ENCODE peak calls at places on chromosomes 7 and 10, in four cellular contexts. P, I, O and D are unnamed samples.

GRCh38 chr10:28295346-28295745 is 7.5 kb downstream of the MPP7 start:
- DNase-seq in P (no peak), I (no peak), O (no peak), D (no peak)

GRCh38 chr7:28472332-28472731 is 60.0 kb downstream of the CREB5 start:
- DNase-seq in P (no peak), I (peak; percentile 16), O (peak; percentile 60), D (no peak)

GRCh38 chr7:18352339-18353255 is 143.0 kb upstream of the HDAC9 start:
- DNase-seq in P (peak; percentile 81), I (peak; percentile 5), O (peak; percentile 10), D (peak; percentile 18)

GRCh38 chr7:24965831-24966708 is 13.9 kb downstream of the OSBPL3 start:
- DNase-seq in P (peak; percentile 15), I (no peak), O (peak; percentile 20), D (no peak)

GRCh38 chr10:45649296-45649695 is 23.3 kb downstream of the ZFAND4 start:
- DNase-seq in P (no peak), I (no peak), O (no peak), D (no peak)

GRCh38 chr10:1581189-1581588 is 156.1 kb downstream of the ADARB2 start:
- DNase-seq in P (no peak), I (no peak), O (peak; percentile 21), D (no peak)

GRCh38 chr7:108415821-108416536 is 40.3 kb downstream of the NRCAM start:
- DNase-seq in P (no peak), I (no peak), O (no peak), D (peak; percentile 56)

GRCh38 chr7:95509199-95509598 is 23.5 kb downstream of the ASB4 start:
- DNase-seq in P (peak; percentile 18), I (peak; percentile 25), O (no peak), D (no peak)

GRCh38 chr7:107995184-107996071 is 7.5 kb downstream of the LAMB1 start:
- DNase-seq in P (peak; percentile 85), I (peak; percentile 82), O (peak; percentile 41), D (peak; percentile 74)

GRCh38 chr10:93894516-93895378 is 969 bp downstream of the SLC35G1 start:
- DNase-seq in P (peak; percentile 16), I (no peak), O (no peak), D (no peak)
- TF ChIP-seq SMC3 in P (no peak), I (no peak), O (no peak), D (no peak)

GRCh38 chr7:41139789-41140188 is 563.1 kb downstream of the INHBA start:
- DNase-seq in P (no peak), I (no peak), O (no peak), D (no peak)
- TF ChIP-seq MAZ in P (no peak), I (no peak), O (no peak), D (no peak)

GRCh38 chr10:100567826-100568225 is 32.1 kb downstream of the HIF1AN start:
- DNase-seq in P (no peak), I (no peak), O (no peak), D (no peak)

GRCh38 chr10:100566561-100566960 is 30.8 kb downstream of the HIF1AN start:
- DNase-seq in P (no peak), I (no peak), O (no peak), D (no peak)

GRCh38 chr10:100565206-100565985 is 29.7 kb downstream of the HIF1AN start:
- DNase-seq in P (no peak), I (no peak), O (no peak), D (no peak)

GRCh38 chr10:100568937-100569336 is 33.2 kb downstream of the HIF1AN start:
- DNase-seq in P (no peak), I (no peak), O (no peak), D (no peak)

DNA sequence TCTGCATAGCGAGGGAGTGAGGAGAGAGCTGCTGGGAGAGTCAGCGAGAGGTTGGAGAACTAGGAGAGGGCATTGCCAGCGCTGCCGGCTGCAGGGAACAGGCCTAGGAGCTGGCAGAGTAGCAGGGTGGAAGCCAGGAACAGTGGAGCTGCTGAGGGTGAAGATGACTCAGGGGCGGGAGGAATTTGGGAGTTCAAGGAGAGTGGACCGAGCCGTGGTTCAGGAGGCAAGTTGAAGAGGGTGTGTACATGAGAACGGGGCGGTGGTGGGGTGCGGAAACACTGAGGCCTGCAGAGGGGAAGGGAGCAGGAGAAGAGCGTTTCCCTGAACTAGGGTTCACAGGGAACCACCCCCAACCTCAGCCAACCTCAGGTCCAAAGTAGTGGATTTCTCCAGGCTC is 31.5 kb downstream of the HIF1AN start:
- DNase-seq in P (no peak), I (no peak), O (no peak), D (no peak)
- TF ChIP-seq SMC3 in P (no peak), I (no peak), O (no peak), D (no peak)

GRCh38 chr7:1232623-1233327 is at the start of gene UNCX:
- DNase-seq in P (no peak), I (no peak), O (no peak), D (no peak)
- TF ChIP-seq MAZ in P (no peak), I (no peak), O (no peak), D (no peak)

DNA sequence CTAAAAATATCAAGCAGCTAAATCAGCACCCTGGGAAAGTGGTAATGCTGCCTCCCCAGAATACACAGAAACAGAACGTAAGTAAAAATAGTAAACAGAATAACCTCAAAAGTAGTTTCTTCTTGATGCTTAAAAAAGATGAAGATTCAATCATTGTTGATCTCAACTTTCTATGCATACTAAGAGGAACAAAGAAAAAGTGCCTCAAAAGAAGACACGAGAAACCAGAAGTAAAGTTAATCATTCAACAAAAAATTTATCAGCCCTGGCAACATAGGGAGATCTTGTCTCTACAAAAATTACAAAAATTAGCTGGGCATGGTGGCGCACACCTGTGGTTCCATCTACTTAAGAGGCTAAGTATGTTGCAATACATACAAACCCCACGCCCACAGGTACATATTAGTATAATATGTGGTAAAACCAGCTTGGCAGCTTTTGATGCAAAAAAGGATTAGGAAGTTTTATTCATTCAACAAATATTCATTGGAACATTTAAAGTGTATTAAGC is 153.7 kb downstream of the NRBF2 start:
- DNase-seq in P (no peak), I (no peak), O (no peak), D (no peak)
- TF ChIP-seq SMC3 in P (no peak), I (no peak), O (no peak), D (no peak)

GRCh38 chr7:150994141-150994837 is 3.5 kb downstream of the NOS3 start:
- DNase-seq in P (no peak), I (no peak), O (peak; percentile 94), D (no peak)

GRCh38 chr7:150994838-150995510 is 4.2 kb downstream of the NOS3 start:
- DNase-seq in P (no peak), I (no peak), O (no peak), D (no peak)

GRCh38 chr7:150992833-150993302 is 2.1 kb downstream of the NOS3 start:
- DNase-seq in P (no peak), I (peak; percentile 52), O (peak; percentile 84), D (no peak)

GRCh38 chr7:150992051-150992640 is 1.3 kb downstream of the NOS3 start:
- DNase-seq in P (no peak), I (no peak), O (no peak), D (no peak)

DNA sequence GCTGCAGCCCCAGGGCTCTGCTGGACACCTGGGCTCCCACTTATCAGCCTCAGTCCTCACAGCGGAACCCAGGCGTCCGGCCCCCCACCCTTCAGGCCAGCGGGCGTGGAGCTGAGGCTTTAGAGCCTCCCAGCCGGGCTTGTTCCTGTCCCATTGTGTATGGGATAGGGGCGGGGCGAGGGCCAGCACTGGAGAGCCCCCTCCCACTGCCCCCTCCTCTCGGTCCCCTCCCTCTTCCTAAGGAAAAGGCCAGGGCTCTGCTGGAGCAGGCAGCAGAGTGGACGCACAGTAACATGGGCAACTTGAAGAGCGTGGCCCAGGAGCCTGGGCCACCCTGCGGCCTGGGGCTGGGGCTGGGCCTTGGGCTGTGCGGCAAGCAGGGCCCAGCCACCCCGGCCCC is 2.7 kb downstream of the NOS3 start:
- DNase-seq in P (no peak), I (no peak), O (peak; percentile 30), D (no peak)
- TF ChIP-seq MAZ in P (no peak), I (no peak), O (no peak), D (no peak)

DNA sequence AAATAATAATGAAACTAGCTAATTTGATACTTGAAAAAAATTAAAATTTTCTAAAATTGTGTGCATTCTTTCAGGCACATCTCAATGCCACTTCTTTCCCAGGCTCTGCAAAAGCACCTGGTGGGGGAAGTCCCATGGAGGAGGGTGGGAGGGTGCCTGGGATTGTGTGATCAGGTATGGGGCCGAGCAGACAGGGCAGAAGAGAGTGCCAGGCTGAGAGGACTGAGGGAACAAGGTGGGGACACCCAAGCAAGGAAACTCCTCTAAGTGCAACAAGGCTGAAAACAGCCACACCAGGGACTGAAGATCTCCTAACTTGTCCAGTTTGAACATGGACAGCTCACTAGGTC is 13.8 kb downstream of the PARP12 start:
- DNase-seq in P (no peak), I (no peak), O (no peak), D (no peak)
- TF ChIP-seq SMC3 in P (no peak), I (no peak), O (no peak), D (no peak)

GRCh38 chr10:3465406-3465891 is 292.9 kb upstream of the PITRM1 start:
- DNase-seq in P (peak; percentile 15), I (no peak), O (no peak), D (no peak)
- TF ChIP-seq MAZ in P (no peak), I (no peak), O (no peak), D (no peak)

DNA sequence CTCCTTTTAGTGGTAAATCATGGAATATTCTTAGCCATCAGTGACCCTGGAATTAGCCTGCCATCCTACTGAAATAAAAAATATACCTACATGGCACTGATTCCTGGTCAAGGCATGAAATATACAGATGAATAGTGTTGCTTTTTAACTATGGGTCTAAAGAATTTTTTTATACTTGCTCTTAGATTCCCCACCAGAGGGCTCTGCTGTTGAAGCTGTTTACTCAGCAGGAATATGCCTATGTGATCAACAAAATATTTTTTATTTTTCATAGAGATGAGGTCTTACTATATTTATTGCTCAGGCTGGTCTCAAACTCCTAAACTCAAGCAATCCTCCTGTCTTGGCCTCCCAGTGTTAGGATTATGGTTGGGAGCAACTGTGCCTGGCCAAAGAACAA is 13.5 kb downstream of the ZC3HC1 start:
- DNase-seq in P (peak; percentile 20), I (no peak), O (no peak), D (peak; percentile 24)
- TF ChIP-seq SMC3 in P (peak; percentile 41), I (no peak), O (no peak), D (peak; percentile 36)